ENCODE peak calls at places on chromosomes 5 and 9, in eight cellular contexts. V, P, S, N, J, T, R and U are unnamed samples.

GRCh38 chr9:110059461-110059860 is 148.5 kb downstream of the C9orf152 start:
- DNase-seq in J (no peak), N (no peak), V (no peak), R (no peak), P (no peak), S (no peak), T (no peak), U (no peak)

GRCh38 chr9:81529556-81530193 is 159.7 kb downstream of the TLE1 start:
- DNase-seq in T (peak), P (no peak), S (no peak), N (peak), V (peak), J (no peak), R (no peak), U (no peak)

GRCh38 chr9:128505414-128505765 is 871 bp downstream of the GLE1 start:
- DNase-seq in T (no peak), V (no peak), P (no peak), N (peak), J (no peak), S (no peak), R (no peak), U (no peak)

GRCh38 chr9:16112116-16112515 is 559.3 kb downstream of the CCDC171 start:
- DNase-seq in V (no peak), R (no peak), N (no peak), S (peak), T (no peak), J (no peak), P (no peak), U (no peak)

GRCh38 chr5:15463231-15463630 is 36.7 kb upstream of the FBXL7 start:
- DNase-seq in R (peak), T (peak), J (no peak), S (no peak), N (peak), P (no peak), V (peak), U (no peak)

GRCh38 chr9:129237195-129237611 is 59.1 kb upstream of the IER5L start:
- DNase-seq in P (peak), R (no peak), T (no peak), V (peak), N (peak), S (no peak), J (no peak), U (no peak)

GRCh38 chr9:21875893-21876292 is 73.5 kb downstream of the MTAP start:
- DNase-seq in R (no peak), S (no peak), N (no peak), J (no peak), P (no peak), V (no peak), T (no peak), U (no peak)

GRCh38 chr5:171388816-171389168 is 1.1 kb downstream of the NPM1 start:
- DNase-seq in J (no peak), N (no peak), T (no peak), S (no peak), R (no peak), V (no peak), P (no peak), U (no peak)

GRCh38 chr5:181120761-181121160 is 10.2 kb downstream of the OR2V1 start:
- DNase-seq in N (no peak), R (no peak), S (no peak), P (no peak), J (no peak), V (no peak), T (no peak), U (no peak)

GRCh38 chr5:130279386-130279785 is 375.1 kb downstream of the CHSY3 start:
- DNase-seq in V (no peak), P (no peak), T (no peak), J (no peak), R (no peak), S (no peak), N (no peak), U (no peak)

GRCh38 chr5:40507095-40507494 is 172.6 kb upstream of the PTGER4 start:
- DNase-seq in T (peak), R (no peak), N (no peak), V (no peak), J (no peak), S (no peak), P (no peak), U (no peak)

GRCh38 chr5:151155149-151155776 is 2.3 kb downstream of the ANXA6 start:
- DNase-seq in S (no peak), N (no peak), P (no peak), R (no peak), J (no peak), T (peak), V (no peak), U (peak)

GRCh38 chr5:76331139-76331538 is 71.9 kb upstream of the IQGAP2 start:
- DNase-seq in S (peak), P (no peak), N (no peak), J (no peak), V (no peak), R (no peak), T (no peak), U (peak)

GRCh38 chr9:20312732-20313131 is 309.6 kb downstream of the MLLT3 start:
- DNase-seq in T (no peak), S (no peak), N (no peak), J (no peak), V (no peak), R (no peak), P (no peak), U (no peak)

GRCh38 chr5:77774981-77775772 is 962 bp downstream of the TBCA start:
- DNase-seq in T (no peak), N (no peak), V (peak), R (no peak), J (no peak), P (no peak), S (peak), U (no peak)

GRCh38 chr5:57783693-57784092 is 301.1 kb upstream of the ACTBL2 start:
- DNase-seq in N (peak), S (no peak), V (no peak), P (no peak), J (no peak), T (no peak), R (no peak), U (no peak)

GRCh38 chr9:83034026-83034425 is 28.9 kb downstream of the RASEF start:
- DNase-seq in T (no peak), N (no peak), V (no peak), R (no peak), S (no peak), P (no peak), J (no peak), U (no peak)

GRCh38 chr9:25225938-25226760 is 452.1 kb downstream of the TUSC1 start:
- DNase-seq in N (no peak), T (no peak), P (no peak), R (no peak), J (no peak), S (no peak), V (no peak), U (no peak)

GRCh38 chr9:122115176-122116035 is 22.3 kb upstream of the TTLL11 start:
- DNase-seq in T (no peak), R (no peak), N (no peak), V (peak), S (no peak), J (no peak), P (no peak), U (no peak)

GRCh38 chr9:86591472-86591871 is 237.3 kb upstream of the TUT7 start:
- DNase-seq in S (no peak), R (no peak), J (no peak), V (no peak), T (no peak), N (no peak), P (no peak), U (no peak)

GRCh38 chr5:179377421-179378115 is 32.3 kb upstream of the ADAMTS2 start:
- DNase-seq in P (no peak), R (no peak), S (no peak), J (no peak), V (no peak), T (no peak), N (no peak), U (no peak)

GRCh38 chr5:88675758-88676636 is 207.0 kb downstream of the MEF2C start:
- DNase-seq in N (no peak), T (peak), S (peak), P (peak), V (peak), J (peak), R (peak), U (peak)

GRCh38 chr5:220008-220407 is 1.9 kb downstream of the SDHA start:
- DNase-seq in T (no peak), N (no peak), J (no peak), S (peak), R (no peak), V (no peak), P (no peak), U (peak)

GRCh38 chr5:138792181-138792808 is 39.1 kb downstream of the CTNNA1 start:
- DNase-seq in N (no peak), J (no peak), P (no peak), V (peak), T (no peak), S (no peak), R (no peak), U (no peak)

GRCh38 chr9:4235951-4236804 is 63.7 kb downstream of the GLIS3 start:
- DNase-seq in J (peak), P (no peak), T (peak), N (peak), V (peak), R (no peak), S (no peak), U (no peak)

GRCh38 chr9:130394320-130394719 is 50.4 kb upstream of the ASS1 start:
- DNase-seq in T (no peak), N (no peak), V (no peak), J (no peak), S (no peak), R (no peak), P (no peak), U (no peak)

GRCh38 chr9:123073991-123074422 is 40.5 kb downstream of the GPR21 start:
- DNase-seq in J (no peak), R (no peak), V (no peak), P (no peak), T (peak), S (no peak), N (peak), U (no peak)

GRCh38 chr9:124297553-124297905 is 39.8 kb downstream of the NEK6 start:
- DNase-seq in S (no peak), J (peak), R (no peak), N (peak), P (peak), T (peak), V (no peak), U (no peak)

GRCh38 chr5:78627175-78627574 is 21.4 kb downstream of the LHFPL2 start:
- DNase-seq in R (no peak), S (no peak), V (peak), J (peak), T (no peak), N (peak), P (no peak), U (no peak)

GRCh38 chr5:92402045-92402444 is 1018.9 kb upstream of the ARRDC3 start:
- DNase-seq in S (no peak), V (peak), J (no peak), N (peak), R (no peak), T (no peak), P (no peak), U (no peak)

GRCh38 chr5:54515634-54516033 is 1.9 kb upstream of the SNX18 start:
- DNase-seq in R (no peak), S (no peak), T (no peak), J (no peak), P (no peak), V (no peak), N (no peak), U (no peak)

GRCh38 chr5:126948453-126948852 is 81.9 kb downstream of the MARCHF3 start:
- DNase-seq in V (no peak), R (no peak), T (no peak), P (no peak), J (no peak), N (no peak), S (no peak), U (no peak)

GRCh38 chr5:51095481-51095880 is 287.8 kb upstream of the ISL1 start:
- DNase-seq in V (no peak), R (no peak), P (no peak), T (no peak), S (no peak), J (no peak), N (no peak), U (no peak)

GRCh38 chr9:79256691-79257213 is 315.0 kb upstream of the TLE4 start:
- DNase-seq in N (peak), R (peak), V (peak), T (no peak), P (no peak), J (peak), S (no peak), U (no peak)

GRCh38 chr5:132474881-132475511 is 15.6 kb downstream of the IRF1 start:
- DNase-seq in R (no peak), P (peak), V (peak), S (no peak), T (no peak), N (no peak), J (no peak), U (peak)